ENCODE peak calls at places on chromosomes 12 and 14, in four cellular contexts. L is Caco-2, T is IMR-90, Z is heart left ventricle. F is an unnamed sample.

GRCh38 chr12:57755454-57756372 is 810 bp downstream of the MARCHF9 start:
- DNase-seq in L (peak; percentile 60), T (no peak), Z (peak; percentile 69), F (no peak)

GRCh38 chr12:89348894-89349669 is 3.2 kb downstream of the DUSP6 start:
- DNase-seq in L (no peak), T (no peak), Z (no peak), F (no peak)

GRCh38 chr12:69459477-69459876 is 10.7 kb upstream of the FRS2 start:
- DNase-seq in L (no peak), T (no peak), Z (no peak), F (no peak)

GRCh38 chr14:90503582-90503981 is 106.8 kb downstream of the CALM1 start:
- DNase-seq in L (no peak), T (no peak), Z (peak; percentile 42), F (no peak)

GRCh38 chr12:76193961-76194360 is 109.5 kb upstream of the NAP1L1 start:
- DNase-seq in L (peak; percentile 24), T (no peak), Z (no peak), F (no peak)

GRCh38 chr12:51071663-51072062 is 11.7 kb downstream of the CSRNP2 start:
- DNase-seq in L (peak; percentile 81), T (peak; percentile 57), Z (no peak), F (no peak)

GRCh38 chr12:108967869-108968540 is 52.9 kb downstream of the SVOP start:
- DNase-seq in L (peak; percentile 29), T (no peak), Z (no peak), F (no peak)

GRCh38 chr14:52443506-52443905 is 108.8 kb downstream of the TXNDC16 start:
- DNase-seq in L (no peak), T (peak; percentile 30), Z (no peak), F (no peak)

GRCh38 chr14:58981840-58982239 is 206.6 kb upstream of the DAAM1 start:
- DNase-seq in L (no peak), T (no peak), Z (no peak), F (no peak)

GRCh38 chr12:117097159-117097558 is 2.1 kb downstream of the TESC start:
- DNase-seq in L (no peak), T (no peak), Z (no peak), F (no peak)

GRCh38 chr14:75229923-75230792 is 48.5 kb upstream of the FOS start:
- DNase-seq in L (no peak), T (peak; percentile 34), Z (no peak), F (no peak)

GRCh38 chr12:79344855-79345840 is 345.6 kb downstream of the PAWR start:
- DNase-seq in L (peak; percentile 71), T (peak; percentile 50), Z (no peak), F (no peak)

GRCh38 chr12:130222519-130223255 is 60.4 kb downstream of the FZD10 start:
- DNase-seq in L (no peak), T (no peak), Z (no peak), F (no peak)

GRCh38 chr12:105705765-105706164 is 375.3 kb downstream of the C12orf75 start:
- DNase-seq in L (peak; percentile 40), T (peak; percentile 67), Z (no peak), F (no peak)

GRCh38 chr12:26124491-26125450 is at the start of gene BHLHE41:
- DNase-seq in L (peak; percentile 71), T (peak; percentile 36), Z (peak; percentile 86), F (peak; percentile 63)

GRCh38 chr12:18576104-18576622 is 161.6 kb downstream of the PLCZ1 start:
- DNase-seq in L (no peak), T (peak; percentile 44), Z (no peak), F (no peak)

GRCh38 chr14:60482743-60483142 is 3.1 kb downstream of the C14orf39 start:
- DNase-seq in L (no peak), T (peak; percentile 44), Z (no peak), F (no peak)

GRCh38 chr14:53999061-53999488 is 42.5 kb upstream of the BMP4 start:
- DNase-seq in L (peak; percentile 88), T (peak; percentile 76), Z (no peak), F (peak; percentile 59)

GRCh38 chr12:117034691-117035090 is 64.5 kb downstream of the TESC start:
- DNase-seq in L (no peak), T (no peak), Z (no peak), F (no peak)

GRCh38 chr12:68455676-68456345 is 123.6 kb upstream of the MDM1 start:
- DNase-seq in L (no peak), T (peak; percentile 12), Z (no peak), F (no peak)

GRCh38 chr12:46484396-46485061 is 112.0 kb upstream of the SLC38A2 start:
- DNase-seq in L (no peak), T (no peak), Z (no peak), F (no peak)

GRCh38 chr12:46111727-46112126 is 121.4 kb upstream of the SCAF11 start:
- DNase-seq in L (no peak), T (no peak), Z (no peak), F (no peak)

DNA sequence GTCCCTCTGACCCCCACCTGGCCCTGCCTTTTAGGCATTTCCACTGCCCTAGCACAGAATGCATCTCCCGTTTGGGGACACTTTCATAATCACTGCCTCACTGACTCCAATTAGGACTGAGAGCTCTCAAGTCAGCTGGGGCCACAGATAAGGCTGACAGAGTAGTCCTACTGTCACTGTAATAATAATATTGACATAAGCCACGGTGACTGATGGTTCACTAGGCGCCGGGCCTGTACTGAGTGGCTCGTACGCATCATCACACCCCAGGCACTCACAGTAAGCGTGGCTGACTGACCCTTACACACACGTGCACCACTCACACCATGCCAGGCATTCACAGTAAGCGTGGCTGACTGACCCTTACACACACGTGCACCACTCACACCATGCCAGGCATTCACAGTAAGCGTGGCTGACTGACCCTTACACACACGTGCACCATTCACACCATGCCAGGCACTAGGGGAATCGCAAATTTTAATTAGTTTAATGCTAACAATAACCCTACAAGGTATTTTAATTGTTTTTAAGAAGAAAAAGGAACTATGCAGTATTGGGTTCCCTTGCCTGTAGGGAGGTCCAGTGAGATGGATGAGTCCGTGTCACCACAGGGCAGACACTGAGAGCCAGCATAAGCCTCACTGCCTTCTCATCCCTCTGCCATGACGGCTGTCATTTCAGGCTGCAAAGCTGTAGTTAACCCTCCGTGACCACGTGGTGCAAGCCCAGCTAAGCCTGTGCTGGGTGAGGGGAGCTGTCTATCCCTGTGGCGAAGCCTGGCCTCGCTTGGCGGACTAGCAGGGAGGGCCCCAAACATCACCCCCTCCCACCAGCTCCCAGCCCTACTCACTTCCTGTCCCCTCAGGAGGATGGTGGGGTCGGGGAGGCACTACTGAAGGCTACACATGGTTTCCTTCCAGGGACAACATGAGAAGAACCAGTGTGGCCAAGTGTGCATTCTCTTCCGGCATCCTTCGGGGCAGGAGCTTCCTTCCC is 87.9 kb downstream of the CHGA start:
- DNase-seq in L (no peak), T (no peak), Z (no peak), F (no peak)
- H3K4me1 ChIP-seq in L (no peaks in the 10 kb centered on the region), T (peaks cover 6% of the 10 kb centered on the region), Z (peaks cover 87% of the 10 kb centered on the region), F (peaks cover 62% of the 10 kb centered on the region)

DNA sequence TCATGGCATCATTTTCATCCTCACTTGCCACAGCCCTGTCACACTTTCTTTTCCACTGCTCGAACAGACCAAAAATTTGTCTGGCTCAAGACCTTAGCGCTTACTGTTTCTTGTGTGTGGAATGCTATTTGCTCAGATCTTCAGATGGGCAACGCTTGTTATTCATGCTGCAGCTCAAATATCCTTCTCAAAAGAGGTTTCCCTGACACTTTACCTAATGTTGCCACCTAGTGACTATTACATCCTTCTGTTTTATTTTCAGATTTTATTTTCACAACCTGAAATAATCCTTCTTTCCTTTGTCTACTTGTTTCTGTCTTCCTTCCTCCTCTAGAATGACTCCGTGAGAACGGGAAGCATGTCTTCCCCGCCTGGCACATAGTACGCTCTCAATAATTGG is 5.6 kb downstream of the FBXO33 start:
- DNase-seq in L (peak; percentile 6), T (peak; percentile 59), Z (no peak), F (no peak)
- TF ChIP-seq CTCF in L (peak; percentile 4), T (peak; percentile 46), Z (peak; percentile 16), F (no peak)

GRCh38 chr14:103204852-103205540 is 81.7 kb downstream of the TNFAIP2 start:
- DNase-seq in L (peak; percentile 28), T (peak; percentile 28), Z (no peak), F (no peak)
- H3K4me3 ChIP-seq in L (no peak overlapping the region), T (no peak overlapping the region), Z (no peak overlapping the region), F (no peak overlapping the region)

DNA sequence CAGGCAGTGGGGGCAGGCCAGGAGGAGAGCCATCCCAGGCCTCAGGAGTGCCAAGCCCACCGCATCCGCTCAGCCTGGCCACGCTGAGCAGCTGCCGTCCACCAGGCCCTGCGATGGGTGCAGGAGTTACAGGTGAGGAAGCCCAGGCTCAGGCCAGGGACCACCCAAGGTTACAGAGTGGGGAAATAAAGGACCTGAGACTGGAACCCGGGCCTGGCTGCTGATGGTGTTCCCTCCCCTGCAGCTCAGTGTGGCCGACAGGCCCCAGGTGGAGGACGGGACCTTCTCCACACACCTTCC is 48.9 kb upstream of the DIO3 start:
- DNase-seq in L (no peak), T (no peak), Z (peak; percentile 48), F (no peak)
- H3K4me1 ChIP-seq in L (no peaks in the 10 kb centered on the region), T (no peaks in the 10 kb centered on the region), Z (no peaks in the 10 kb centered on the region), F (peaks cover 10% of the 10 kb centered on the region)

GRCh38 chr12:94139816-94140215 is 8.6 kb upstream of the PLXNC1 start:
- DNase-seq in L (no peak), T (no peak), Z (peak; percentile 47), F (no peak)

GRCh38 chr12:94141004-94141764 is 7.2 kb upstream of the PLXNC1 start:
- DNase-seq in L (no peak), T (no peak), Z (no peak), F (no peak)

GRCh38 chr12:94143444-94143843 is 4.9 kb upstream of the PLXNC1 start:
- DNase-seq in L (no peak), T (no peak), Z (no peak), F (no peak)

GRCh38 chr12:94140556-94140955 is 7.8 kb upstream of the PLXNC1 start:
- DNase-seq in L (peak; percentile 51), T (peak; percentile 10), Z (peak; percentile 30), F (no peak)

DNA sequence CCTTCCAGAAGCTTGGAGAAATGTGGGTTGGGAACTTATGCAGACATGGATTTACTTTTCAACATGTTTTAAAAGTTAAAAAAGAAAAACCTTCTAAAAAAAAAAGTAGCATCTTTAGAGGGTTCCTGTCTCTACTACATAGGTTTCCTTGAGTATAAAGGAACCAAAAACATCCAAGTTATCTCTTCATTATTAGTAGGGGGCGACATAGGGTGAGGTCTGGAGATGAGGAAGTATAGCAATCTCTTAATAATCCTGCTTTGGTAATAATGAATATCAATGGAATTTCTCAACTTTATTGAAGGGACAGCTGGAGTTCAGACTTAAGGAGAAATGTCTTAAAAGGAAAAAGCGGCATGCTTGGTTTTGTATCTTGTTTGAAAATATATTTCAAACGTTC is 6.5 kb upstream of the PLXNC1 start:
- DNase-seq in L (no peak), T (no peak), Z (no peak), F (no peak)
- TF ChIP-seq CTCF in L (no peak), T (no peak), Z (no peak), F (no peak)

GRCh38 chr14:31421200-31421599 is 850 bp upstream of the HEATR5A start:
- DNase-seq in L (no peak), T (no peak), Z (no peak), F (no peak)
- H3K4me3 ChIP-seq in L (no peak overlapping the region), T (no peak overlapping the region), Z (no peak overlapping the region), F (no peak overlapping the region)